ENCODE peak calls at places on chromosomes 3 and 15, in five cellular contexts. One of them, this sample, is unnamed.

GRCh38 chr3:194312743-194313281 is 38.3 kb downstream of the CPN2 start:
- DNase-seq in A549: no peak
- DNase-seq in stimulated activated CD4-positive, alpha-beta T cell treated with anti-CD3 and anti-CD28 coated beads, Interleukin-4, amount 100 ng/mL, for 24 hours: no peak
- DNase-seq in stimulated activated CD8-positive, alpha-beta memory T cell treated with anti-CD3 and anti-CD28 coated beads, Interleukin-2, amount 100 ng/mL, for 48 hours: no peak
- DNase-seq in NCI-H524 treated with DMSO at 0.1 percent for 48 hours: no peak
- DNase-seq in this sample: no peak

GRCh38 chr3:48402281-48402732 is 27.6 kb downstream of the PLXNB1 start:
- DNase-seq in NCI-H524 treated with DMSO at 0.1 percent for 48 hours: no peak
- DNase-seq in stimulated activated CD4-positive, alpha-beta T cell treated with anti-CD3 and anti-CD28 coated beads, Interleukin-4, amount 100 ng/mL, for 24 hours: no peak
- DNase-seq in stimulated activated CD8-positive, alpha-beta memory T cell treated with anti-CD3 and anti-CD28 coated beads, Interleukin-2, amount 100 ng/mL, for 48 hours: no peak
- DNase-seq in A549: no peak
- DNase-seq in this sample: peak; percentile 90

GRCh38 chr15:89150762-89151305 is 62.6 kb downstream of the ABHD2 start:
- DNase-seq in NCI-H524 treated with DMSO at 0.1 percent for 48 hours: no peak
- DNase-seq in A549: no peak
- DNase-seq in stimulated activated CD8-positive, alpha-beta memory T cell treated with anti-CD3 and anti-CD28 coated beads, Interleukin-2, amount 100 ng/mL, for 48 hours: no peak
- DNase-seq in stimulated activated CD4-positive, alpha-beta T cell treated with anti-CD3 and anti-CD28 coated beads, Interleukin-4, amount 100 ng/mL, for 24 hours: no peak
- DNase-seq in this sample: no peak

GRCh38 chr15:44584162-44584749 is 47.3 kb downstream of the EIF3J start:
- DNase-seq in A549: peak; percentile 23
- DNase-seq in stimulated activated CD4-positive, alpha-beta T cell treated with anti-CD3 and anti-CD28 coated beads, Interleukin-4, amount 100 ng/mL, for 24 hours: peak; percentile 61
- DNase-seq in stimulated activated CD8-positive, alpha-beta memory T cell treated with anti-CD3 and anti-CD28 coated beads, Interleukin-2, amount 100 ng/mL, for 48 hours: peak; percentile 43
- DNase-seq in NCI-H524 treated with DMSO at 0.1 percent for 48 hours: peak; percentile 13
- DNase-seq in this sample: peak; percentile 36

GRCh38 chr3:32334675-32335074 is 57.0 kb upstream of the CMTM7 start:
- DNase-seq in stimulated activated CD8-positive, alpha-beta memory T cell treated with anti-CD3 and anti-CD28 coated beads, Interleukin-2, amount 100 ng/mL, for 48 hours: no peak
- DNase-seq in NCI-H524 treated with DMSO at 0.1 percent for 48 hours: no peak
- DNase-seq in A549: no peak
- DNase-seq in stimulated activated CD4-positive, alpha-beta T cell treated with anti-CD3 and anti-CD28 coated beads, Interleukin-4, amount 100 ng/mL, for 24 hours: peak; percentile 59
- DNase-seq in this sample: no peak

GRCh38 chr3:119352863-119353527 is 58.8 kb downstream of the ARHGAP31 start:
- DNase-seq in stimulated activated CD4-positive, alpha-beta T cell treated with anti-CD3 and anti-CD28 coated beads, Interleukin-4, amount 100 ng/mL, for 24 hours: no peak
- DNase-seq in NCI-H524 treated with DMSO at 0.1 percent for 48 hours: no peak
- DNase-seq in stimulated activated CD8-positive, alpha-beta memory T cell treated with anti-CD3 and anti-CD28 coated beads, Interleukin-2, amount 100 ng/mL, for 48 hours: no peak
- DNase-seq in A549: no peak
- DNase-seq in this sample: peak; percentile 61

GRCh38 chr3:62368705-62369475 is 4.5 kb downstream of the FEZF2 start:
- DNase-seq in NCI-H524 treated with DMSO at 0.1 percent for 48 hours: no peak
- DNase-seq in stimulated activated CD8-positive, alpha-beta memory T cell treated with anti-CD3 and anti-CD28 coated beads, Interleukin-2, amount 100 ng/mL, for 48 hours: no peak
- DNase-seq in stimulated activated CD4-positive, alpha-beta T cell treated with anti-CD3 and anti-CD28 coated beads, Interleukin-4, amount 100 ng/mL, for 24 hours: no peak
- DNase-seq in A549: no peak
- DNase-seq in this sample: no peak

GRCh38 chr3:49273825-49274532 is 3.1 kb downstream of the C3orf62 start:
- DNase-seq in stimulated activated CD8-positive, alpha-beta memory T cell treated with anti-CD3 and anti-CD28 coated beads, Interleukin-2, amount 100 ng/mL, for 48 hours: no peak
- DNase-seq in stimulated activated CD4-positive, alpha-beta T cell treated with anti-CD3 and anti-CD28 coated beads, Interleukin-4, amount 100 ng/mL, for 24 hours: no peak
- DNase-seq in A549: no peak
- DNase-seq in NCI-H524 treated with DMSO at 0.1 percent for 48 hours: no peak
- DNase-seq in this sample: no peak

GRCh38 chr3:172607305-172608121 is 84.3 kb upstream of the TNFSF10 start:
- DNase-seq in NCI-H524 treated with DMSO at 0.1 percent for 48 hours: no peak
- DNase-seq in stimulated activated CD4-positive, alpha-beta T cell treated with anti-CD3 and anti-CD28 coated beads, Interleukin-4, amount 100 ng/mL, for 24 hours: no peak
- DNase-seq in A549: no peak
- DNase-seq in stimulated activated CD8-positive, alpha-beta memory T cell treated with anti-CD3 and anti-CD28 coated beads, Interleukin-2, amount 100 ng/mL, for 48 hours: no peak
- DNase-seq in this sample: peak; percentile 63

GRCh38 chr15:88861621-88862020 is 33.7 kb downstream of the HAPLN3 start:
- DNase-seq in stimulated activated CD8-positive, alpha-beta memory T cell treated with anti-CD3 and anti-CD28 coated beads, Interleukin-2, amount 100 ng/mL, for 48 hours: no peak
- DNase-seq in stimulated activated CD4-positive, alpha-beta T cell treated with anti-CD3 and anti-CD28 coated beads, Interleukin-4, amount 100 ng/mL, for 24 hours: no peak
- DNase-seq in NCI-H524 treated with DMSO at 0.1 percent for 48 hours: no peak
- DNase-seq in A549: no peak
- DNase-seq in this sample: no peak

GRCh38 chr15:68518785-68519430 is 59.9 kb upstream of the CORO2B start:
- DNase-seq in A549: no peak
- DNase-seq in NCI-H524 treated with DMSO at 0.1 percent for 48 hours: no peak
- DNase-seq in stimulated activated CD8-positive, alpha-beta memory T cell treated with anti-CD3 and anti-CD28 coated beads, Interleukin-2, amount 100 ng/mL, for 48 hours: no peak
- DNase-seq in stimulated activated CD4-positive, alpha-beta T cell treated with anti-CD3 and anti-CD28 coated beads, Interleukin-4, amount 100 ng/mL, for 24 hours: no peak
- DNase-seq in this sample: no peak

GRCh38 chr3:46209053-46209452 is 940 bp upstream of the CCR1 start:
- DNase-seq in A549: no peak
- DNase-seq in NCI-H524 treated with DMSO at 0.1 percent for 48 hours: no peak
- DNase-seq in stimulated activated CD4-positive, alpha-beta T cell treated with anti-CD3 and anti-CD28 coated beads, Interleukin-4, amount 100 ng/mL, for 24 hours: no peak
- DNase-seq in stimulated activated CD8-positive, alpha-beta memory T cell treated with anti-CD3 and anti-CD28 coated beads, Interleukin-2, amount 100 ng/mL, for 48 hours: no peak
- DNase-seq in this sample: no peak

GRCh38 chr3:195163719-195164572 is 107.0 kb downstream of the XXYLT1 start:
- DNase-seq in stimulated activated CD8-positive, alpha-beta memory T cell treated with anti-CD3 and anti-CD28 coated beads, Interleukin-2, amount 100 ng/mL, for 48 hours: no peak
- DNase-seq in stimulated activated CD4-positive, alpha-beta T cell treated with anti-CD3 and anti-CD28 coated beads, Interleukin-4, amount 100 ng/mL, for 24 hours: no peak
- DNase-seq in NCI-H524 treated with DMSO at 0.1 percent for 48 hours: no peak
- DNase-seq in A549: no peak
- DNase-seq in this sample: no peak

GRCh38 chr3:161291191-161291901 is 70.2 kb downstream of the NMD3 start:
- DNase-seq in A549: no peak
- DNase-seq in stimulated activated CD4-positive, alpha-beta T cell treated with anti-CD3 and anti-CD28 coated beads, Interleukin-4, amount 100 ng/mL, for 24 hours: no peak
- DNase-seq in NCI-H524 treated with DMSO at 0.1 percent for 48 hours: no peak
- DNase-seq in stimulated activated CD8-positive, alpha-beta memory T cell treated with anti-CD3 and anti-CD28 coated beads, Interleukin-2, amount 100 ng/mL, for 48 hours: no peak
- DNase-seq in this sample: no peak

GRCh38 chr15:70096215-70096974 is 1.3 kb downstream of the TLE3 start:
- DNase-seq in NCI-H524 treated with DMSO at 0.1 percent for 48 hours: no peak
- DNase-seq in stimulated activated CD8-positive, alpha-beta memory T cell treated with anti-CD3 and anti-CD28 coated beads, Interleukin-2, amount 100 ng/mL, for 48 hours: peak; percentile 35
- DNase-seq in stimulated activated CD4-positive, alpha-beta T cell treated with anti-CD3 and anti-CD28 coated beads, Interleukin-4, amount 100 ng/mL, for 24 hours: peak; percentile 64
- DNase-seq in A549: peak; percentile 73
- DNase-seq in this sample: peak; percentile 48

GRCh38 chr3:51974963-51975856 is at the start of gene ABHD14A:
- DNase-seq in A549: peak; percentile 68
- DNase-seq in stimulated activated CD4-positive, alpha-beta T cell treated with anti-CD3 and anti-CD28 coated beads, Interleukin-4, amount 100 ng/mL, for 24 hours: peak; percentile 70
- DNase-seq in stimulated activated CD8-positive, alpha-beta memory T cell treated with anti-CD3 and anti-CD28 coated beads, Interleukin-2, amount 100 ng/mL, for 48 hours: peak; percentile 57
- DNase-seq in NCI-H524 treated with DMSO at 0.1 percent for 48 hours: no peak
- DNase-seq in this sample: peak; percentile 54

GRCh38 chr15:34038404-34039179 is 412 bp downstream of the AVEN start:
- DNase-seq in stimulated activated CD8-positive, alpha-beta memory T cell treated with anti-CD3 and anti-CD28 coated beads, Interleukin-2, amount 100 ng/mL, for 48 hours: peak; percentile 66
- DNase-seq in stimulated activated CD4-positive, alpha-beta T cell treated with anti-CD3 and anti-CD28 coated beads, Interleukin-4, amount 100 ng/mL, for 24 hours: peak; percentile 74
- DNase-seq in A549: peak; percentile 62
- DNase-seq in NCI-H524 treated with DMSO at 0.1 percent for 48 hours: peak; percentile 47
- DNase-seq in this sample: peak; percentile 74

GRCh38 chr3:108985844-108986243 is 32.2 kb upstream of the GUCA1C start:
- DNase-seq in A549: no peak
- DNase-seq in stimulated activated CD8-positive, alpha-beta memory T cell treated with anti-CD3 and anti-CD28 coated beads, Interleukin-2, amount 100 ng/mL, for 48 hours: no peak
- DNase-seq in NCI-H524 treated with DMSO at 0.1 percent for 48 hours: no peak
- DNase-seq in stimulated activated CD4-positive, alpha-beta T cell treated with anti-CD3 and anti-CD28 coated beads, Interleukin-4, amount 100 ng/mL, for 24 hours: no peak
- DNase-seq in this sample: no peak

GRCh38 chr3:106063909-106064308 is 195.1 kb upstream of the CBLB start:
- DNase-seq in A549: no peak
- DNase-seq in stimulated activated CD4-positive, alpha-beta T cell treated with anti-CD3 and anti-CD28 coated beads, Interleukin-4, amount 100 ng/mL, for 24 hours: no peak
- DNase-seq in stimulated activated CD8-positive, alpha-beta memory T cell treated with anti-CD3 and anti-CD28 coated beads, Interleukin-2, amount 100 ng/mL, for 48 hours: no peak
- DNase-seq in NCI-H524 treated with DMSO at 0.1 percent for 48 hours: no peak
- DNase-seq in this sample: no peak

GRCh38 chr3:24303057-24303754 is 191.4 kb downstream of the THRB start:
- DNase-seq in A549: no peak
- DNase-seq in NCI-H524 treated with DMSO at 0.1 percent for 48 hours: no peak
- DNase-seq in stimulated activated CD4-positive, alpha-beta T cell treated with anti-CD3 and anti-CD28 coated beads, Interleukin-4, amount 100 ng/mL, for 24 hours: no peak
- DNase-seq in stimulated activated CD8-positive, alpha-beta memory T cell treated with anti-CD3 and anti-CD28 coated beads, Interleukin-2, amount 100 ng/mL, for 48 hours: no peak
- DNase-seq in this sample: no peak

GRCh38 chr15:100672959-100673358 is 70.6 kb downstream of the ASB7 start:
- DNase-seq in NCI-H524 treated with DMSO at 0.1 percent for 48 hours: peak; percentile 3
- DNase-seq in stimulated activated CD4-positive, alpha-beta T cell treated with anti-CD3 and anti-CD28 coated beads, Interleukin-4, amount 100 ng/mL, for 24 hours: no peak
- DNase-seq in A549: no peak
- DNase-seq in stimulated activated CD8-positive, alpha-beta memory T cell treated with anti-CD3 and anti-CD28 coated beads, Interleukin-2, amount 100 ng/mL, for 48 hours: no peak
- DNase-seq in this sample: no peak

GRCh38 chr3:39671116-39671515 is 138.3 kb upstream of the MYRIP start:
- DNase-seq in stimulated activated CD4-positive, alpha-beta T cell treated with anti-CD3 and anti-CD28 coated beads, Interleukin-4, amount 100 ng/mL, for 24 hours: no peak
- DNase-seq in A549: no peak
- DNase-seq in stimulated activated CD8-positive, alpha-beta memory T cell treated with anti-CD3 and anti-CD28 coated beads, Interleukin-2, amount 100 ng/mL, for 48 hours: no peak
- DNase-seq in NCI-H524 treated with DMSO at 0.1 percent for 48 hours: no peak
- DNase-seq in this sample: peak; percentile 5

GRCh38 chr15:100759698-100760356 is 119.8 kb upstream of the ALDH1A3 start:
- DNase-seq in stimulated activated CD8-positive, alpha-beta memory T cell treated with anti-CD3 and anti-CD28 coated beads, Interleukin-2, amount 100 ng/mL, for 48 hours: no peak
- DNase-seq in A549: peak; percentile 92
- DNase-seq in stimulated activated CD4-positive, alpha-beta T cell treated with anti-CD3 and anti-CD28 coated beads, Interleukin-4, amount 100 ng/mL, for 24 hours: no peak
- DNase-seq in NCI-H524 treated with DMSO at 0.1 percent for 48 hours: no peak
- DNase-seq in this sample: peak; percentile 81

This sample was measured in LHCN-M2.